ENCODE peak calls at places on chromosomes 2 and 18, in seven cellular contexts. One of them, this sample, is unnamed.

GRCh38 chr2:143264851-143265250 is 135.6 kb downstream of the ARHGAP15 start:
- DNase-seq in AG08396: peak; percentile 12
- DNase-seq in AG04449: peak; percentile 34
- DNase-seq in cerebellum: no peak
- DNase-seq in HTR-8/SVneo: no peak
- DNase-seq in T-helper 22 cell: no peak
- DNase-seq in adrenal gland: no peak
- DNase-seq in this sample: no peak

GRCh38 chr2:108633379-108633778 is 85.9 kb upstream of the RANBP2 start:
- DNase-seq in AG04449: no peak
- DNase-seq in adrenal gland: no peak
- DNase-seq in cerebellum: no peak
- DNase-seq in T-helper 22 cell: no peak
- DNase-seq in AG08396: no peak
- DNase-seq in HTR-8/SVneo: no peak
- DNase-seq in this sample: no peak

GRCh38 chr18:35478520-35479435 is 19.0 kb downstream of the INO80C start:
- DNase-seq in T-helper 22 cell: no peak
- DNase-seq in cerebellum: peak; percentile 60
- DNase-seq in adrenal gland: peak; percentile 57
- DNase-seq in HTR-8/SVneo: peak; percentile 24
- DNase-seq in AG04449: no peak
- DNase-seq in AG08396: peak; percentile 71
- DNase-seq in this sample: peak; percentile 29

GRCh38 chr18:6885992-6886823 is 156.7 kb downstream of the ARHGAP28 start:
- DNase-seq in cerebellum: peak; percentile 12
- DNase-seq in AG08396: peak; percentile 62
- DNase-seq in AG04449: no peak
- DNase-seq in HTR-8/SVneo: peak; percentile 56
- DNase-seq in adrenal gland: peak; percentile 43
- DNase-seq in T-helper 22 cell: no peak
- DNase-seq in this sample: peak; percentile 46

GRCh38 chr18:37509600-37509999 is 56.0 kb downstream of the CELF4 start:
- DNase-seq in HTR-8/SVneo: no peak
- DNase-seq in AG04449: no peak
- DNase-seq in adrenal gland: no peak
- DNase-seq in T-helper 22 cell: no peak
- DNase-seq in cerebellum: no peak
- DNase-seq in AG08396: no peak
- DNase-seq in this sample: no peak

GRCh38 chr2:64036343-64036742 is 17.1 kb upstream of the VPS54 start:
- DNase-seq in AG04449: no peak
- DNase-seq in T-helper 22 cell: peak; percentile 13
- DNase-seq in adrenal gland: no peak
- DNase-seq in HTR-8/SVneo: peak; percentile 27
- DNase-seq in cerebellum: no peak
- DNase-seq in AG08396: peak; percentile 60
- DNase-seq in this sample: no peak

GRCh38 chr2:45822272-45822630 is 170.8 kb downstream of the PRKCE start:
- DNase-seq in adrenal gland: no peak
- DNase-seq in cerebellum: no peak
- DNase-seq in AG04449: no peak
- DNase-seq in AG08396: no peak
- DNase-seq in T-helper 22 cell: no peak
- DNase-seq in HTR-8/SVneo: no peak
- DNase-seq in this sample: no peak

GRCh38 chr2:234235191-234235590 is 184.7 kb downstream of the SPP2 start:
- DNase-seq in T-helper 22 cell: no peak
- DNase-seq in cerebellum: no peak
- DNase-seq in adrenal gland: no peak
- DNase-seq in HTR-8/SVneo: no peak
- DNase-seq in AG04449: no peak
- DNase-seq in AG08396: no peak
- DNase-seq in this sample: no peak

GRCh38 chr2:74583504-74583903 is 29.0 kb downstream of the DOK1 start:
- DNase-seq in T-helper 22 cell: no peak
- DNase-seq in cerebellum: no peak
- DNase-seq in AG08396: peak; percentile 48
- DNase-seq in AG04449: no peak
- DNase-seq in HTR-8/SVneo: no peak
- DNase-seq in adrenal gland: no peak
- DNase-seq in this sample: peak; percentile 95

GRCh38 chr2:66509326-66509811 is 74.4 kb downstream of the MEIS1 start:
- DNase-seq in AG04449: no peak
- DNase-seq in HTR-8/SVneo: no peak
- DNase-seq in T-helper 22 cell: no peak
- DNase-seq in AG08396: no peak
- DNase-seq in cerebellum: no peak
- DNase-seq in adrenal gland: no peak
- DNase-seq in this sample: no peak

GRCh38 chr2:128450211-128451015 is 131.7 kb upstream of the HS6ST1 start:
- DNase-seq in adrenal gland: no peak
- DNase-seq in AG04449: no peak
- DNase-seq in T-helper 22 cell: no peak
- DNase-seq in cerebellum: no peak
- DNase-seq in AG08396: no peak
- DNase-seq in HTR-8/SVneo: no peak
- DNase-seq in this sample: no peak

GRCh38 chr2:204325468-204325867 is 219.8 kb upstream of the PARD3B start:
- DNase-seq in T-helper 22 cell: no peak
- DNase-seq in cerebellum: peak; percentile 41
- DNase-seq in adrenal gland: peak; percentile 67
- DNase-seq in AG08396: peak; percentile 70
- DNase-seq in AG04449: peak; percentile 46
- DNase-seq in HTR-8/SVneo: peak; percentile 63
- DNase-seq in this sample: peak; percentile 64

GRCh38 chr2:1132328-1132964 is 181.8 kb downstream of the SNTG2 start:
- DNase-seq in adrenal gland: no peak
- DNase-seq in cerebellum: no peak
- DNase-seq in AG08396: no peak
- DNase-seq in T-helper 22 cell: no peak
- DNase-seq in HTR-8/SVneo: no peak
- DNase-seq in AG04449: no peak
- DNase-seq in this sample: no peak

GRCh38 chr2:232592687-232593407 is 40.6 kb upstream of the EFHD1 start:
- DNase-seq in AG04449: peak; percentile 57
- DNase-seq in T-helper 22 cell: no peak
- DNase-seq in adrenal gland: peak; percentile 45
- DNase-seq in AG08396: peak; percentile 54
- DNase-seq in cerebellum: no peak
- DNase-seq in HTR-8/SVneo: no peak
- DNase-seq in this sample: no peak

GRCh38 chr2:2656046-2656715 is 325.1 kb upstream of the MYT1L start:
- DNase-seq in HTR-8/SVneo: no peak
- DNase-seq in T-helper 22 cell: no peak
- DNase-seq in AG04449: no peak
- DNase-seq in cerebellum: no peak
- DNase-seq in adrenal gland: no peak
- DNase-seq in AG08396: no peak
- DNase-seq in this sample: no peak

GRCh38 chr2:54417577-54417976 is 38.5 kb upstream of the SPTBN1 start:
- DNase-seq in cerebellum: no peak
- DNase-seq in AG08396: no peak
- DNase-seq in adrenal gland: no peak
- DNase-seq in T-helper 22 cell: no peak
- DNase-seq in HTR-8/SVneo: no peak
- DNase-seq in AG04449: no peak
- DNase-seq in this sample: no peak

GRCh38 chr2:126754240-126755004 is 98.5 kb downstream of the GYPC start:
- DNase-seq in cerebellum: no peak
- DNase-seq in adrenal gland: no peak
- DNase-seq in AG04449: no peak
- DNase-seq in AG08396: no peak
- DNase-seq in T-helper 22 cell: no peak
- DNase-seq in HTR-8/SVneo: no peak
- DNase-seq in this sample: no peak

GRCh38 chr18:12625242-12625641 is 32.7 kb downstream of the SPIRE1 start:
- DNase-seq in T-helper 22 cell: no peak
- DNase-seq in HTR-8/SVneo: no peak
- DNase-seq in cerebellum: no peak
- DNase-seq in AG04449: no peak
- DNase-seq in AG08396: no peak
- DNase-seq in adrenal gland: no peak
- DNase-seq in this sample: no peak

GRCh38 chr2:196275646-196276352 is 104.4 kb upstream of the STK17B start:
- DNase-seq in adrenal gland: no peak
- DNase-seq in AG04449: no peak
- DNase-seq in AG08396: no peak
- DNase-seq in HTR-8/SVneo: no peak
- DNase-seq in T-helper 22 cell: no peak
- DNase-seq in cerebellum: no peak
- DNase-seq in this sample: no peak

GRCh38 chr2:150483532-150483931 is 3.9 kb downstream of the RND3 start:
- DNase-seq in T-helper 22 cell: no peak
- DNase-seq in HTR-8/SVneo: no peak
- DNase-seq in AG08396: no peak
- DNase-seq in AG04449: no peak
- DNase-seq in cerebellum: no peak
- DNase-seq in adrenal gland: no peak
- DNase-seq in this sample: no peak

GRCh38 chr2:226763320-226763719 is 36.3 kb downstream of the IRS1 start:
- DNase-seq in HTR-8/SVneo: no peak
- DNase-seq in adrenal gland: no peak
- DNase-seq in cerebellum: peak; percentile 71
- DNase-seq in AG08396: no peak
- DNase-seq in AG04449: no peak
- DNase-seq in T-helper 22 cell: no peak
- DNase-seq in this sample: no peak

GRCh38 chr2:39755466-39755865 is 23.6 kb downstream of the THUMPD2 start:
- DNase-seq in adrenal gland: no peak
- DNase-seq in HTR-8/SVneo: no peak
- DNase-seq in AG04449: no peak
- DNase-seq in AG08396: no peak
- DNase-seq in cerebellum: no peak
- DNase-seq in T-helper 22 cell: no peak
- DNase-seq in this sample: no peak

GRCh38 chr2:28390857-28391563 is 1.6 kb upstream of the FOSL2 start:
- DNase-seq in HTR-8/SVneo: no peak
- DNase-seq in cerebellum: peak; percentile 55
- DNase-seq in AG08396: peak; percentile 73
- DNase-seq in adrenal gland: peak; percentile 93
- DNase-seq in T-helper 22 cell: no peak
- DNase-seq in AG04449: peak; percentile 60
- DNase-seq in this sample: peak; percentile 68

GRCh38 chr2:153875801-153876466 is 4.2 kb downstream of the GALNT13 start:
- DNase-seq in T-helper 22 cell: no peak
- DNase-seq in AG04449: no peak
- DNase-seq in cerebellum: no peak
- DNase-seq in adrenal gland: no peak
- DNase-seq in AG08396: no peak
- DNase-seq in HTR-8/SVneo: no peak
- DNase-seq in this sample: no peak

GRCh38 chr2:132559326-132559725 is 110.7 kb downstream of the LYPD1 start:
- DNase-seq in AG04449: no peak
- DNase-seq in adrenal gland: no peak
- DNase-seq in cerebellum: no peak
- DNase-seq in HTR-8/SVneo: no peak
- DNase-seq in T-helper 22 cell: no peak
- DNase-seq in AG08396: no peak
- DNase-seq in this sample: no peak

GRCh38 chr2:112242384-112242783 is 12.5 kb downstream of the ZC3H8 start:
- DNase-seq in T-helper 22 cell: no peak
- DNase-seq in AG04449: no peak
- DNase-seq in AG08396: no peak
- DNase-seq in cerebellum: no peak
- DNase-seq in adrenal gland: no peak
- DNase-seq in HTR-8/SVneo: no peak
- DNase-seq in this sample: no peak

GRCh38 chr2:204505488-204505887 is 39.8 kb upstream of the PARD3B start:
- DNase-seq in AG04449: no peak
- DNase-seq in AG08396: no peak
- DNase-seq in HTR-8/SVneo: no peak
- DNase-seq in T-helper 22 cell: no peak
- DNase-seq in cerebellum: no peak
- DNase-seq in adrenal gland: no peak
- DNase-seq in this sample: no peak

GRCh38 chr2:104857262-104858221 is 3.6 kb downstream of the POU3F3 start:
- DNase-seq in HTR-8/SVneo: no peak
- DNase-seq in AG04449: no peak
- DNase-seq in T-helper 22 cell: no peak
- DNase-seq in AG08396: no peak
- DNase-seq in adrenal gland: no peak
- DNase-seq in cerebellum: no peak
- DNase-seq in this sample: no peak

GRCh38 chr18:57813245-57813644 is 10.1 kb upstream of the ATP8B1 start:
- DNase-seq in cerebellum: no peak
- DNase-seq in HTR-8/SVneo: peak; percentile 38
- DNase-seq in adrenal gland: no peak
- DNase-seq in AG04449: peak; percentile 92
- DNase-seq in AG08396: peak; percentile 79
- DNase-seq in T-helper 22 cell: no peak
- DNase-seq in this sample: no peak

GRCh38 chr2:127145255-127145899 is 38.4 kb upstream of the BIN1 start:
- DNase-seq in T-helper 22 cell: no peak
- DNase-seq in HTR-8/SVneo: no peak
- DNase-seq in AG04449: no peak
- DNase-seq in adrenal gland: peak; percentile 32
- DNase-seq in cerebellum: no peak
- DNase-seq in AG08396: no peak
- DNase-seq in this sample: no peak

GRCh38 chr2:60347781-60348180 is 205.7 kb downstream of the BCL11A start:
- DNase-seq in AG04449: no peak
- DNase-seq in adrenal gland: no peak
- DNase-seq in AG08396: no peak
- DNase-seq in T-helper 22 cell: no peak
- DNase-seq in HTR-8/SVneo: no peak
- DNase-seq in cerebellum: no peak
- DNase-seq in this sample: no peak

GRCh38 chr2:127017548-127017947 is 89.4 kb downstream of the BIN1 start:
- DNase-seq in AG08396: no peak
- DNase-seq in T-helper 22 cell: no peak
- DNase-seq in AG04449: no peak
- DNase-seq in adrenal gland: no peak
- DNase-seq in HTR-8/SVneo: no peak
- DNase-seq in cerebellum: no peak
- DNase-seq in this sample: no peak

GRCh38 chr2:201413143-201413542 is 38.1 kb downstream of the TRAK2 start:
- DNase-seq in T-helper 22 cell: no peak
- DNase-seq in AG04449: no peak
- DNase-seq in AG08396: no peak
- DNase-seq in cerebellum: no peak
- DNase-seq in HTR-8/SVneo: no peak
- DNase-seq in adrenal gland: no peak
- DNase-seq in this sample: no peak

GRCh38 chr18:11859282-11859797 is 8.1 kb downstream of the CHMP1B start:
- DNase-seq in AG04449: no peak
- DNase-seq in adrenal gland: no peak
- DNase-seq in HTR-8/SVneo: no peak
- DNase-seq in cerebellum: no peak
- DNase-seq in AG08396: no peak
- DNase-seq in T-helper 22 cell: no peak
- DNase-seq in this sample: no peak

GRCh38 chr2:234364718-234365117 is 132.2 kb downstream of the ARL4C start:
- DNase-seq in adrenal gland: no peak
- DNase-seq in AG08396: no peak
- DNase-seq in T-helper 22 cell: no peak
- DNase-seq in AG04449: no peak
- DNase-seq in cerebellum: no peak
- DNase-seq in HTR-8/SVneo: no peak
- DNase-seq in this sample: no peak

GRCh38 chr2:64854773-64855237 is 134.4 kb upstream of the SLC1A4 start:
- DNase-seq in T-helper 22 cell: no peak
- DNase-seq in cerebellum: no peak
- DNase-seq in AG04449: no peak
- DNase-seq in AG08396: peak; percentile 47
- DNase-seq in adrenal gland: peak; percentile 70
- DNase-seq in HTR-8/SVneo: no peak
- DNase-seq in this sample: peak; percentile 95

GRCh38 chr18:66560092-66560491 is 43.8 kb downstream of the CDH19 start:
- DNase-seq in HTR-8/SVneo: no peak
- DNase-seq in cerebellum: no peak
- DNase-seq in adrenal gland: peak; percentile 10
- DNase-seq in AG08396: no peak
- DNase-seq in T-helper 22 cell: no peak
- DNase-seq in AG04449: no peak
- DNase-seq in this sample: peak; percentile 62

GRCh38 chr18:8469793-8470192 is 139.4 kb upstream of the RAB12 start:
- DNase-seq in cerebellum: no peak
- DNase-seq in AG04449: peak; percentile 24
- DNase-seq in AG08396: peak; percentile 29
- DNase-seq in adrenal gland: no peak
- DNase-seq in T-helper 22 cell: no peak
- DNase-seq in HTR-8/SVneo: no peak
- DNase-seq in this sample: peak; percentile 50